ENCODE peak calls at places on chromosome 14, in nine cellular contexts. One of them, this sample, is unnamed.

GRCh38 chr14:26389646-26390508 is 208.0 kb downstream of the NOVA1 start:
- DNase-seq in neuronal stem cell: no peak
- DNase-seq in AG10803: peak
- DNase-seq in prostate gland: no peak
- DNase-seq in SK-MEL-5: no peak
- DNase-seq in stimulated activated CD8-positive, alpha-beta memory T cell treated with anti-CD3 and anti-CD28 coated beads, Interleukin-7, amount 100 ng/mL, for 1 hour: no peak
- DNase-seq in GDM1: no peak
- DNase-seq in neural crest cell: no peak
- DNase-seq in activated T-cell treated with anti-CD3 and anti-CD28 coated beads for 48 hours: no peak
- DNase-seq in this sample: no peak

GRCh38 chr14:99564256-99564902 is 39.6 kb downstream of the CCDC85C start:
- DNase-seq in neuronal stem cell: no peak
- DNase-seq in AG10803: peak
- DNase-seq in prostate gland: peak
- DNase-seq in SK-MEL-5: no peak
- DNase-seq in stimulated activated CD8-positive, alpha-beta memory T cell treated with anti-CD3 and anti-CD28 coated beads, Interleukin-7, amount 100 ng/mL, for 1 hour: no peak
- DNase-seq in GDM1: no peak
- DNase-seq in neural crest cell: no peak
- DNase-seq in activated T-cell treated with anti-CD3 and anti-CD28 coated beads for 48 hours: no peak
- DNase-seq in this sample: no peak

GRCh38 chr14:26773906-26774593 is 176.2 kb upstream of the NOVA1 start:
- DNase-seq in neuronal stem cell: no peak
- DNase-seq in AG10803: no peak
- DNase-seq in prostate gland: no peak
- DNase-seq in SK-MEL-5: no peak
- DNase-seq in stimulated activated CD8-positive, alpha-beta memory T cell treated with anti-CD3 and anti-CD28 coated beads, Interleukin-7, amount 100 ng/mL, for 1 hour: no peak
- DNase-seq in GDM1: no peak
- DNase-seq in neural crest cell: no peak
- DNase-seq in activated T-cell treated with anti-CD3 and anti-CD28 coated beads for 48 hours: no peak
- DNase-seq in this sample: no peak

GRCh38 chr14:73727181-73727580 is 13.0 kb upstream of the PNMA1 start:
- DNase-seq in neuronal stem cell: no peak
- DNase-seq in AG10803: no peak
- DNase-seq in prostate gland: no peak
- DNase-seq in SK-MEL-5: no peak
- DNase-seq in stimulated activated CD8-positive, alpha-beta memory T cell treated with anti-CD3 and anti-CD28 coated beads, Interleukin-7, amount 100 ng/mL, for 1 hour: no peak
- DNase-seq in GDM1: no peak
- DNase-seq in neural crest cell: no peak
- DNase-seq in activated T-cell treated with anti-CD3 and anti-CD28 coated beads for 48 hours: no peak
- DNase-seq in this sample: no peak

GRCh38 chr14:89386214-89386886 is 30.7 kb downstream of the FOXN3 start:
- DNase-seq in neuronal stem cell: no peak
- DNase-seq in AG10803: no peak
- DNase-seq in prostate gland: no peak
- DNase-seq in SK-MEL-5: no peak
- DNase-seq in stimulated activated CD8-positive, alpha-beta memory T cell treated with anti-CD3 and anti-CD28 coated beads, Interleukin-7, amount 100 ng/mL, for 1 hour: no peak
- DNase-seq in GDM1: no peak
- DNase-seq in neural crest cell: no peak
- DNase-seq in activated T-cell treated with anti-CD3 and anti-CD28 coated beads for 48 hours: no peak
- DNase-seq in this sample: no peak

GRCh38 chr14:75820761-75821160 is 159.7 kb downstream of the TTLL5 start:
- DNase-seq in neuronal stem cell: no peak
- DNase-seq in AG10803: no peak
- DNase-seq in prostate gland: no peak
- DNase-seq in SK-MEL-5: no peak
- DNase-seq in stimulated activated CD8-positive, alpha-beta memory T cell treated with anti-CD3 and anti-CD28 coated beads, Interleukin-7, amount 100 ng/mL, for 1 hour: no peak
- DNase-seq in GDM1: no peak
- DNase-seq in neural crest cell: no peak
- DNase-seq in activated T-cell treated with anti-CD3 and anti-CD28 coated beads for 48 hours: no peak
- DNase-seq in this sample: no peak

GRCh38 chr14:30243805-30244204 is 315.2 kb upstream of the G2E3 start:
- DNase-seq in neuronal stem cell: no peak
- DNase-seq in AG10803: peak
- DNase-seq in prostate gland: no peak
- DNase-seq in SK-MEL-5: no peak
- DNase-seq in stimulated activated CD8-positive, alpha-beta memory T cell treated with anti-CD3 and anti-CD28 coated beads, Interleukin-7, amount 100 ng/mL, for 1 hour: no peak
- DNase-seq in GDM1: no peak
- DNase-seq in neural crest cell: no peak
- DNase-seq in activated T-cell treated with anti-CD3 and anti-CD28 coated beads for 48 hours: no peak
- DNase-seq in this sample: no peak

GRCh38 chr14:51396222-51396815 is 156.3 kb downstream of the TMX1 start:
- DNase-seq in neuronal stem cell: no peak
- DNase-seq in AG10803: peak
- DNase-seq in prostate gland: peak
- DNase-seq in SK-MEL-5: no peak
- DNase-seq in stimulated activated CD8-positive, alpha-beta memory T cell treated with anti-CD3 and anti-CD28 coated beads, Interleukin-7, amount 100 ng/mL, for 1 hour: no peak
- DNase-seq in GDM1: no peak
- DNase-seq in neural crest cell: no peak
- DNase-seq in activated T-cell treated with anti-CD3 and anti-CD28 coated beads for 48 hours: no peak
- DNase-seq in this sample: no peak

GRCh38 chr14:64779472-64779871 is 75.2 kb downstream of the PLEKHG3 start:
- DNase-seq in neuronal stem cell: no peak
- DNase-seq in AG10803: no peak
- DNase-seq in prostate gland: no peak
- DNase-seq in SK-MEL-5: no peak
- DNase-seq in stimulated activated CD8-positive, alpha-beta memory T cell treated with anti-CD3 and anti-CD28 coated beads, Interleukin-7, amount 100 ng/mL, for 1 hour: no peak
- DNase-seq in GDM1: no peak
- DNase-seq in neural crest cell: no peak
- DNase-seq in activated T-cell treated with anti-CD3 and anti-CD28 coated beads for 48 hours: no peak
- DNase-seq in this sample: no peak

GRCh38 chr14:54672181-54672580 is 105.3 kb downstream of the SAMD4A start:
- DNase-seq in neuronal stem cell: no peak
- DNase-seq in AG10803: no peak
- DNase-seq in prostate gland: no peak
- DNase-seq in SK-MEL-5: no peak
- DNase-seq in stimulated activated CD8-positive, alpha-beta memory T cell treated with anti-CD3 and anti-CD28 coated beads, Interleukin-7, amount 100 ng/mL, for 1 hour: no peak
- DNase-seq in GDM1: no peak
- DNase-seq in neural crest cell: no peak
- DNase-seq in activated T-cell treated with anti-CD3 and anti-CD28 coated beads for 48 hours: no peak
- DNase-seq in this sample: no peak

GRCh38 chr14:59251811-59252771 is 63.6 kb downstream of the DAAM1 start:
- DNase-seq in neuronal stem cell: no peak
- DNase-seq in AG10803: peak
- DNase-seq in prostate gland: no peak
- DNase-seq in SK-MEL-5: no peak
- DNase-seq in stimulated activated CD8-positive, alpha-beta memory T cell treated with anti-CD3 and anti-CD28 coated beads, Interleukin-7, amount 100 ng/mL, for 1 hour: no peak
- DNase-seq in GDM1: no peak
- DNase-seq in neural crest cell: no peak
- DNase-seq in activated T-cell treated with anti-CD3 and anti-CD28 coated beads for 48 hours: no peak
- DNase-seq in this sample: no peak

GRCh38 chr14:81565441-81566290 is 32.0 kb upstream of the SEL1L start:
- DNase-seq in neuronal stem cell: peak
- DNase-seq in AG10803: peak
- DNase-seq in prostate gland: no peak
- DNase-seq in SK-MEL-5: peak
- DNase-seq in stimulated activated CD8-positive, alpha-beta memory T cell treated with anti-CD3 and anti-CD28 coated beads, Interleukin-7, amount 100 ng/mL, for 1 hour: no peak
- DNase-seq in GDM1: no peak
- DNase-seq in neural crest cell: peak
- DNase-seq in activated T-cell treated with anti-CD3 and anti-CD28 coated beads for 48 hours: no peak
- DNase-seq in this sample: no peak

GRCh38 chr14:103908580-103908979 is 19.7 kb upstream of the TDRD9 start:
- DNase-seq in neuronal stem cell: no peak
- DNase-seq in AG10803: no peak
- DNase-seq in prostate gland: no peak
- DNase-seq in SK-MEL-5: no peak
- DNase-seq in stimulated activated CD8-positive, alpha-beta memory T cell treated with anti-CD3 and anti-CD28 coated beads, Interleukin-7, amount 100 ng/mL, for 1 hour: no peak
- DNase-seq in GDM1: no peak
- DNase-seq in neural crest cell: no peak
- DNase-seq in activated T-cell treated with anti-CD3 and anti-CD28 coated beads for 48 hours: no peak
- DNase-seq in this sample: no peak

GRCh38 chr14:21852061-21852664 is 178.5 kb upstream of the OR4E1 start:
- DNase-seq in neuronal stem cell: peak
- DNase-seq in AG10803: no peak
- DNase-seq in prostate gland: peak
- DNase-seq in SK-MEL-5: peak
- DNase-seq in stimulated activated CD8-positive, alpha-beta memory T cell treated with anti-CD3 and anti-CD28 coated beads, Interleukin-7, amount 100 ng/mL, for 1 hour: peak
- DNase-seq in GDM1: peak
- DNase-seq in neural crest cell: peak
- DNase-seq in activated T-cell treated with anti-CD3 and anti-CD28 coated beads for 48 hours: peak
- DNase-seq in this sample: peak

GRCh38 chr14:52877628-52878027 is 73.2 kb downstream of the FERMT2 start:
- DNase-seq in neuronal stem cell: no peak
- DNase-seq in AG10803: peak
- DNase-seq in prostate gland: no peak
- DNase-seq in SK-MEL-5: no peak
- DNase-seq in stimulated activated CD8-positive, alpha-beta memory T cell treated with anti-CD3 and anti-CD28 coated beads, Interleukin-7, amount 100 ng/mL, for 1 hour: no peak
- DNase-seq in GDM1: no peak
- DNase-seq in neural crest cell: no peak
- DNase-seq in activated T-cell treated with anti-CD3 and anti-CD28 coated beads for 48 hours: no peak
- DNase-seq in this sample: no peak

GRCh38 chr14:52694761-52695480 is 437 bp downstream of the ERO1A start:
- DNase-seq in neuronal stem cell: peak
- DNase-seq in AG10803: peak
- DNase-seq in prostate gland: peak
- DNase-seq in SK-MEL-5: peak
- DNase-seq in stimulated activated CD8-positive, alpha-beta memory T cell treated with anti-CD3 and anti-CD28 coated beads, Interleukin-7, amount 100 ng/mL, for 1 hour: peak
- DNase-seq in GDM1: peak
- DNase-seq in neural crest cell: no peak
- DNase-seq in activated T-cell treated with anti-CD3 and anti-CD28 coated beads for 48 hours: peak
- DNase-seq in this sample: peak

GRCh38 chr14:76715927-76716200 is 45.4 kb upstream of the VASH1 start:
- DNase-seq in neuronal stem cell: no peak
- DNase-seq in AG10803: no peak
- DNase-seq in prostate gland: no peak
- DNase-seq in SK-MEL-5: no peak
- DNase-seq in stimulated activated CD8-positive, alpha-beta memory T cell treated with anti-CD3 and anti-CD28 coated beads, Interleukin-7, amount 100 ng/mL, for 1 hour: no peak
- DNase-seq in GDM1: no peak
- DNase-seq in neural crest cell: no peak
- DNase-seq in activated T-cell treated with anti-CD3 and anti-CD28 coated beads for 48 hours: no peak
- DNase-seq in this sample: no peak

GRCh38 chr14:54606178-54606577 is 39.2 kb downstream of the SAMD4A start:
- DNase-seq in neuronal stem cell: no peak
- DNase-seq in AG10803: peak
- DNase-seq in prostate gland: no peak
- DNase-seq in SK-MEL-5: no peak
- DNase-seq in stimulated activated CD8-positive, alpha-beta memory T cell treated with anti-CD3 and anti-CD28 coated beads, Interleukin-7, amount 100 ng/mL, for 1 hour: no peak
- DNase-seq in GDM1: no peak
- DNase-seq in neural crest cell: no peak
- DNase-seq in activated T-cell treated with anti-CD3 and anti-CD28 coated beads for 48 hours: no peak
- DNase-seq in this sample: no peak

GRCh38 chr14:67863223-67863622 is 43.6 kb downstream of the RAD51B start:
- DNase-seq in neuronal stem cell: no peak
- DNase-seq in AG10803: no peak
- DNase-seq in prostate gland: no peak
- DNase-seq in SK-MEL-5: no peak
- DNase-seq in stimulated activated CD8-positive, alpha-beta memory T cell treated with anti-CD3 and anti-CD28 coated beads, Interleukin-7, amount 100 ng/mL, for 1 hour: no peak
- DNase-seq in GDM1: no peak
- DNase-seq in neural crest cell: no peak
- DNase-seq in activated T-cell treated with anti-CD3 and anti-CD28 coated beads for 48 hours: no peak
- DNase-seq in this sample: no peak

GRCh38 chr14:36657409-36658090 is 4.1 kb upstream of the PAX9 start:
- DNase-seq in neuronal stem cell: no peak
- DNase-seq in AG10803: no peak
- DNase-seq in prostate gland: peak
- DNase-seq in SK-MEL-5: no peak
- DNase-seq in stimulated activated CD8-positive, alpha-beta memory T cell treated with anti-CD3 and anti-CD28 coated beads, Interleukin-7, amount 100 ng/mL, for 1 hour: no peak
- DNase-seq in GDM1: no peak
- DNase-seq in neural crest cell: no peak
- DNase-seq in activated T-cell treated with anti-CD3 and anti-CD28 coated beads for 48 hours: no peak
- DNase-seq in this sample: no peak

GRCh38 chr14:83483063-83483462 is 1949.4 kb upstream of the SEL1L start:
- DNase-seq in neuronal stem cell: no peak
- DNase-seq in AG10803: no peak
- DNase-seq in prostate gland: no peak
- DNase-seq in SK-MEL-5: no peak
- DNase-seq in stimulated activated CD8-positive, alpha-beta memory T cell treated with anti-CD3 and anti-CD28 coated beads, Interleukin-7, amount 100 ng/mL, for 1 hour: no peak
- DNase-seq in GDM1: no peak
- DNase-seq in neural crest cell: no peak
- DNase-seq in activated T-cell treated with anti-CD3 and anti-CD28 coated beads for 48 hours: no peak
- DNase-seq in this sample: no peak

GRCh38 chr14:100899841-100900771 is 3.4 kb downstream of the RTL1 start:
- DNase-seq in neuronal stem cell: peak
- DNase-seq in AG10803: no peak
- DNase-seq in prostate gland: no peak
- DNase-seq in SK-MEL-5: peak
- DNase-seq in stimulated activated CD8-positive, alpha-beta memory T cell treated with anti-CD3 and anti-CD28 coated beads, Interleukin-7, amount 100 ng/mL, for 1 hour: no peak
- DNase-seq in GDM1: no peak
- DNase-seq in neural crest cell: no peak
- DNase-seq in activated T-cell treated with anti-CD3 and anti-CD28 coated beads for 48 hours: no peak
- DNase-seq in this sample: peak

GRCh38 chr14:67385120-67385519 is 25.0 kb downstream of the EIF2S1 start:
- DNase-seq in neuronal stem cell: no peak
- DNase-seq in AG10803: no peak
- DNase-seq in prostate gland: peak
- DNase-seq in SK-MEL-5: no peak
- DNase-seq in stimulated activated CD8-positive, alpha-beta memory T cell treated with anti-CD3 and anti-CD28 coated beads, Interleukin-7, amount 100 ng/mL, for 1 hour: no peak
- DNase-seq in GDM1: no peak
- DNase-seq in neural crest cell: no peak
- DNase-seq in activated T-cell treated with anti-CD3 and anti-CD28 coated beads for 48 hours: no peak
- DNase-seq in this sample: no peak

GRCh38 chr14:106733771-106734170 is 1207.4 kb downstream of the TMEM121 start:
- DNase-seq in neuronal stem cell: no peak
- DNase-seq in AG10803: no peak
- DNase-seq in prostate gland: no peak
- DNase-seq in SK-MEL-5: no peak
- DNase-seq in stimulated activated CD8-positive, alpha-beta memory T cell treated with anti-CD3 and anti-CD28 coated beads, Interleukin-7, amount 100 ng/mL, for 1 hour: no peak
- DNase-seq in GDM1: no peak
- DNase-seq in neural crest cell: no peak
- DNase-seq in activated T-cell treated with anti-CD3 and anti-CD28 coated beads for 48 hours: no peak
- DNase-seq in this sample: no peak

GRCh38 chr14:73238262-73238852 is 1.1 kb downstream of the PAPLN start:
- DNase-seq in neuronal stem cell: no peak
- DNase-seq in AG10803: peak
- DNase-seq in prostate gland: peak
- DNase-seq in SK-MEL-5: no peak
- DNase-seq in stimulated activated CD8-positive, alpha-beta memory T cell treated with anti-CD3 and anti-CD28 coated beads, Interleukin-7, amount 100 ng/mL, for 1 hour: no peak
- DNase-seq in GDM1: no peak
- DNase-seq in neural crest cell: no peak
- DNase-seq in activated T-cell treated with anti-CD3 and anti-CD28 coated beads for 48 hours: no peak
- DNase-seq in this sample: no peak

GRCh38 chr14:72615511-72616121 is 278.3 kb downstream of the DPF3 start:
- DNase-seq in neuronal stem cell: no peak
- DNase-seq in AG10803: peak
- DNase-seq in prostate gland: no peak
- DNase-seq in SK-MEL-5: no peak
- DNase-seq in stimulated activated CD8-positive, alpha-beta memory T cell treated with anti-CD3 and anti-CD28 coated beads, Interleukin-7, amount 100 ng/mL, for 1 hour: no peak
- DNase-seq in GDM1: no peak
- DNase-seq in neural crest cell: no peak
- DNase-seq in activated T-cell treated with anti-CD3 and anti-CD28 coated beads for 48 hours: no peak
- DNase-seq in this sample: peak

GRCh38 chr14:96624661-96625435 is 122.7 kb downstream of the PAPOLA start:
- DNase-seq in neuronal stem cell: no peak
- DNase-seq in AG10803: no peak
- DNase-seq in prostate gland: no peak
- DNase-seq in SK-MEL-5: no peak
- DNase-seq in stimulated activated CD8-positive, alpha-beta memory T cell treated with anti-CD3 and anti-CD28 coated beads, Interleukin-7, amount 100 ng/mL, for 1 hour: no peak
- DNase-seq in GDM1: no peak
- DNase-seq in neural crest cell: no peak
- DNase-seq in activated T-cell treated with anti-CD3 and anti-CD28 coated beads for 48 hours: no peak
- DNase-seq in this sample: no peak

GRCh38 chr14:92702441-92702918 is 45.9 kb downstream of the LGMN start:
- DNase-seq in neuronal stem cell: no peak
- DNase-seq in AG10803: no peak
- DNase-seq in prostate gland: no peak
- DNase-seq in SK-MEL-5: no peak
- DNase-seq in stimulated activated CD8-positive, alpha-beta memory T cell treated with anti-CD3 and anti-CD28 coated beads, Interleukin-7, amount 100 ng/mL, for 1 hour: no peak
- DNase-seq in GDM1: peak
- DNase-seq in neural crest cell: no peak
- DNase-seq in activated T-cell treated with anti-CD3 and anti-CD28 coated beads for 48 hours: no peak
- DNase-seq in this sample: no peak

GRCh38 chr14:35940291-35940690 is 114.2 kb downstream of the BRMS1L start:
- DNase-seq in neuronal stem cell: no peak
- DNase-seq in AG10803: no peak
- DNase-seq in prostate gland: no peak
- DNase-seq in SK-MEL-5: peak
- DNase-seq in stimulated activated CD8-positive, alpha-beta memory T cell treated with anti-CD3 and anti-CD28 coated beads, Interleukin-7, amount 100 ng/mL, for 1 hour: no peak
- DNase-seq in GDM1: no peak
- DNase-seq in neural crest cell: no peak
- DNase-seq in activated T-cell treated with anti-CD3 and anti-CD28 coated beads for 48 hours: no peak
- DNase-seq in this sample: no peak

This sample was measured in stimulated activated CD4-positive, alpha-beta T cell treated with anti-CD3 and anti-CD28 coated beads, Interleukin-2, amount 100 ng/mL, for 24 hours.